ENCODE peak calls at places on chromosomes 12 and 14, in seven cellular contexts. J, C, Y, E, O, L and Q are unnamed samples.

GRCh38 chr14:101177301-101178055 is 274.0 kb upstream of the RTL1 start:
- DNase-seq in J (no peak), C (peak), Y (no peak), E (no peak), O (no peak), L (peak), Q (no peak)

GRCh38 chr12:100567945-100568344 is 5.5 kb upstream of the GAS2L3 start:
- DNase-seq in J (no peak), C (no peak), Y (peak), E (no peak), O (no peak), L (no peak), Q (no peak)

GRCh38 chr12:6821271-6821673 is 349 bp upstream of the GPR162 start:
- DNase-seq in J (no peak), C (peak), Y (peak), E (peak), O (peak), L (no peak), Q (peak)

GRCh38 chr12:93137656-93138612 is 208.8 kb upstream of the EEA1 start:
- DNase-seq in J (no peak), C (no peak), Y (peak), E (peak), O (no peak), L (no peak), Q (no peak)

GRCh38 chr14:95547626-95548327 is 12.9 kb downstream of the GLRX5 start:
- DNase-seq in J (no peak), C (peak), Y (peak), E (no peak), O (no peak), L (no peak), Q (peak)

GRCh38 chr14:23252420-23253333 is 14.9 kb downstream of the RNF212B start:
- DNase-seq in J (no peak), C (no peak), Y (peak), E (no peak), O (no peak), L (no peak), Q (no peak)

GRCh38 chr12:38527631-38528030 is 211.1 kb downstream of the ALG10B start:
- DNase-seq in J (no peak), C (no peak), Y (peak), E (no peak), O (no peak), L (no peak), Q (no peak)

GRCh38 chr14:32939254-32940065 is 781 bp downstream of the NPAS3 start:
- DNase-seq in J (no peak), C (peak), Y (no peak), E (no peak), O (peak), L (no peak), Q (peak)

GRCh38 chr12:52442600-52443061 is 8.5 kb upstream of the KRT75 start:
- DNase-seq in J (no peak), C (peak), Y (peak), E (no peak), O (no peak), L (no peak), Q (no peak)

GRCh38 chr14:65330416-65330815 is 82.1 kb upstream of the FUT8 start:
- DNase-seq in J (no peak), C (no peak), Y (peak), E (no peak), O (no peak), L (no peak), Q (no peak)

GRCh38 chr14:104307246-104307626 is 168.8 kb downstream of the KIF26A start:
- DNase-seq in J (no peak), C (no peak), Y (no peak), E (no peak), O (no peak), L (no peak), Q (no peak)

GRCh38 chr14:94161979-94162378 is 12.1 kb upstream of the PPP4R4 start:
- DNase-seq in J (no peak), C (no peak), Y (no peak), E (no peak), O (no peak), L (no peak), Q (no peak)

GRCh38 chr12:118377891-118378470 is 1.6 kb downstream of the SUDS3 start:
- DNase-seq in J (peak), C (peak), Y (peak), E (peak), O (peak), L (peak), Q (peak)

GRCh38 chr14:102654298-102654697 is 61.8 kb downstream of the RCOR1 start:
- DNase-seq in J (no peak), C (no peak), Y (peak), E (no peak), O (no peak), L (no peak), Q (no peak)

GRCh38 chr14:68160779-68161546 is 341.4 kb downstream of the RAD51B start:
- DNase-seq in J (no peak), C (no peak), Y (no peak), E (no peak), O (no peak), L (no peak), Q (no peak)

GRCh38 chr12:78732481-78732880 is 132.1 kb upstream of the SYT1 start:
- DNase-seq in J (no peak), C (no peak), Y (no peak), E (no peak), O (no peak), L (no peak), Q (no peak)

GRCh38 chr14:32011225-32011624 is 65.9 kb upstream of the ARHGAP5 start:
- DNase-seq in J (no peak), C (no peak), Y (no peak), E (no peak), O (no peak), L (no peak), Q (no peak)

GRCh38 chr14:55354500-55354899 is 57.1 kb downstream of the ATG14 start:
- DNase-seq in J (peak), C (no peak), Y (peak), E (peak), O (peak), L (no peak), Q (peak)

GRCh38 chr12:26130728-26131127 is 5.9 kb upstream of the BHLHE41 start:
- DNase-seq in J (no peak), C (no peak), Y (no peak), E (no peak), O (no peak), L (no peak), Q (peak)

GRCh38 chr12:823043-823698 is 70.8 kb downstream of the WNK1 start:
- DNase-seq in J (no peak), C (no peak), Y (no peak), E (no peak), O (no peak), L (no peak), Q (peak)

GRCh38 chr12:66813137-66813867 is 134.4 kb upstream of the GRIP1 start:
- DNase-seq in J (no peak), C (no peak), Y (peak), E (no peak), O (no peak), L (no peak), Q (no peak)

GRCh38 chr14:100078997-100079561 is 13.9 kb downstream of the EVL start:
- DNase-seq in J (peak), C (peak), Y (no peak), E (no peak), O (no peak), L (no peak), Q (peak)